ENCODE peak calls at places on chromosomes 6 and 20, in four cellular contexts. One of them, this sample, is unnamed.
A peak's percentile ranks its signal among the peaks of the same experiment; 100 is the strongest.

GRCh38 chr6:44739163-44739562 is 351.7 kb downstream of the CDC5L start:
- DNase-seq in amniotic epithelial cell: peak; percentile 94
- DNase-seq in C1 segment of cervical spinal cord: no peak
- DNase-seq in MM.1S: no peak
- DNase-seq in this sample: no peak

GRCh38 chr6:11209941-11210340 is 22.5 kb downstream of the NEDD9 start:
- DNase-seq in amniotic epithelial cell: peak; percentile 60
- DNase-seq in C1 segment of cervical spinal cord: no peak
- DNase-seq in MM.1S: no peak
- DNase-seq in this sample: no peak

GRCh38 chr6:170444811-170445211 is 108.3 kb downstream of the PSMB1 start:
- DNase-seq in amniotic epithelial cell: no peak
- DNase-seq in C1 segment of cervical spinal cord: no peak
- DNase-seq in MM.1S: no peak
- DNase-seq in this sample: no peak

GRCh38 chr6:100307561-100307960 is 157.2 kb downstream of the SIM1 start:
- DNase-seq in amniotic epithelial cell: no peak
- DNase-seq in C1 segment of cervical spinal cord: no peak
- DNase-seq in MM.1S: no peak
- DNase-seq in this sample: no peak

GRCh38 chr6:116251568-116252384 is 2.1 kb downstream of the TSPYL4 start:
- DNase-seq in amniotic epithelial cell: peak; percentile 58
- DNase-seq in C1 segment of cervical spinal cord: no peak
- DNase-seq in MM.1S: no peak
- DNase-seq in this sample: no peak

GRCh38 chr20:45826381-45827019 is 612 bp downstream of the TNNC2 start:
- DNase-seq in amniotic epithelial cell: peak; percentile 85
- DNase-seq in C1 segment of cervical spinal cord: no peak
- DNase-seq in MM.1S: no peak
- DNase-seq in this sample: no peak

GRCh38 chr20:44448753-44449546 is 26.7 kb upstream of the TTPAL start:
- DNase-seq in amniotic epithelial cell: peak; percentile 36
- DNase-seq in C1 segment of cervical spinal cord: no peak
- DNase-seq in MM.1S: peak; percentile 49
- DNase-seq in this sample: peak; percentile 16

GRCh38 chr6:3808759-3809514 is 40.2 kb upstream of the FAM50B start:
- DNase-seq in amniotic epithelial cell: peak; percentile 77
- DNase-seq in C1 segment of cervical spinal cord: no peak
- DNase-seq in MM.1S: no peak
- DNase-seq in this sample: no peak

GRCh38 chr6:108667984-108668383 is 107.3 kb downstream of the FOXO3 start:
- DNase-seq in amniotic epithelial cell: peak; percentile 80
- DNase-seq in C1 segment of cervical spinal cord: no peak
- DNase-seq in MM.1S: peak; percentile 31
- DNase-seq in this sample: no peak

GRCh38 chr6:4606016-4606415 is 170.2 kb upstream of the CDYL start:
- DNase-seq in amniotic epithelial cell: no peak
- DNase-seq in C1 segment of cervical spinal cord: no peak
- DNase-seq in MM.1S: no peak
- DNase-seq in this sample: no peak

GRCh38 chr6:40474937-40475336 is 112.2 kb downstream of the LRFN2 start:
- DNase-seq in amniotic epithelial cell: no peak
- DNase-seq in C1 segment of cervical spinal cord: no peak
- DNase-seq in MM.1S: no peak
- DNase-seq in this sample: no peak

GRCh38 chr6:139498715-139499114 is 124.3 kb upstream of the CITED2 start:
- DNase-seq in amniotic epithelial cell: no peak
- DNase-seq in C1 segment of cervical spinal cord: no peak
- DNase-seq in MM.1S: no peak
- DNase-seq in this sample: no peak

GRCh38 chr20:47802975-47803374 is 17.7 kb upstream of the SULF2 start:
- DNase-seq in amniotic epithelial cell: no peak
- DNase-seq in C1 segment of cervical spinal cord: no peak
- DNase-seq in MM.1S: no peak
- DNase-seq in this sample: no peak

GRCh38 chr20:3667434-3668037 is 4.3 kb upstream of the GFRA4 start:
- DNase-seq in amniotic epithelial cell: no peak
- DNase-seq in C1 segment of cervical spinal cord: no peak
- DNase-seq in MM.1S: no peak
- DNase-seq in this sample: no peak

GRCh38 chr6:113402541-113402940 is 454.6 kb upstream of the MARCKS start:
- DNase-seq in amniotic epithelial cell: no peak
- DNase-seq in C1 segment of cervical spinal cord: no peak
- DNase-seq in MM.1S: no peak
- DNase-seq in this sample: no peak

GRCh38 chr20:17875106-17875980 is 93.3 kb downstream of the SNX5 start:
- DNase-seq in amniotic epithelial cell: peak; percentile 91
- DNase-seq in C1 segment of cervical spinal cord: no peak
- DNase-seq in MM.1S: no peak
- DNase-seq in this sample: no peak

GRCh38 chr6:105771313-105771970 is 314.7 kb upstream of the PRDM1 start:
- DNase-seq in amniotic epithelial cell: no peak
- DNase-seq in C1 segment of cervical spinal cord: no peak
- DNase-seq in MM.1S: no peak
- DNase-seq in this sample: no peak

GRCh38 chr6:24930386-24930785 is 5.4 kb downstream of the RIPOR2 start:
- DNase-seq in amniotic epithelial cell: peak; percentile 45
- DNase-seq in C1 segment of cervical spinal cord: no peak
- DNase-seq in MM.1S: no peak
- DNase-seq in this sample: no peak

GRCh38 chr6:143149771-143150170 is 89.1 kb downstream of the AIG1 start:
- DNase-seq in amniotic epithelial cell: no peak
- DNase-seq in C1 segment of cervical spinal cord: no peak
- DNase-seq in MM.1S: no peak
- DNase-seq in this sample: no peak

GRCh38 chr20:8386991-8387390 is 254.9 kb downstream of the PLCB1 start:
- DNase-seq in amniotic epithelial cell: no peak
- DNase-seq in C1 segment of cervical spinal cord: no peak
- DNase-seq in MM.1S: no peak
- DNase-seq in this sample: no peak

GRCh38 chr6:117810269-117810668 is 96.8 kb upstream of the SLC35F1 start:
- DNase-seq in amniotic epithelial cell: no peak
- DNase-seq in C1 segment of cervical spinal cord: no peak
- DNase-seq in MM.1S: no peak
- DNase-seq in this sample: no peak

GRCh38 chr20:24545168-24545567 is 75.7 kb downstream of the SYNDIG1 start:
- DNase-seq in amniotic epithelial cell: no peak
- DNase-seq in C1 segment of cervical spinal cord: no peak
- DNase-seq in MM.1S: no peak
- DNase-seq in this sample: no peak

GRCh38 chr20:52142801-52143200 is 48.8 kb downstream of the ZFP64 start:
- DNase-seq in amniotic epithelial cell: no peak
- DNase-seq in C1 segment of cervical spinal cord: no peak
- DNase-seq in MM.1S: peak; percentile 63
- DNase-seq in this sample: no peak

GRCh38 chr6:158817298-158818007 is 1.7 kb downstream of the EZR start:
- DNase-seq in amniotic epithelial cell: peak; percentile 69
- DNase-seq in C1 segment of cervical spinal cord: no peak
- DNase-seq in MM.1S: peak; percentile 28
- DNase-seq in this sample: no peak

GRCh38 chr6:89582669-89583325 is 55.8 kb downstream of the LYRM2 start:
- DNase-seq in amniotic epithelial cell: no peak
- DNase-seq in C1 segment of cervical spinal cord: no peak
- DNase-seq in MM.1S: no peak
- DNase-seq in this sample: no peak

GRCh38 chr20:57278457-57278856 is 12.0 kb upstream of the BMP7 start:
- DNase-seq in amniotic epithelial cell: no peak
- DNase-seq in C1 segment of cervical spinal cord: no peak
- DNase-seq in MM.1S: no peak
- DNase-seq in this sample: no peak

GRCh38 chr6:43728586-43728985 is 41.0 kb upstream of the MRPS18A start:
- DNase-seq in amniotic epithelial cell: no peak
- DNase-seq in C1 segment of cervical spinal cord: no peak
- DNase-seq in MM.1S: no peak
- DNase-seq in this sample: no peak

GRCh38 chr6:100057941-100058340 is 63.9 kb upstream of the MCHR2 start:
- DNase-seq in amniotic epithelial cell: no peak
- DNase-seq in C1 segment of cervical spinal cord: no peak
- DNase-seq in MM.1S: no peak
- DNase-seq in this sample: no peak

GRCh38 chr6:22356362-22356940 is 59.6 kb upstream of the PRL start:
- DNase-seq in amniotic epithelial cell: no peak
- DNase-seq in C1 segment of cervical spinal cord: no peak
- DNase-seq in MM.1S: no peak
- DNase-seq in this sample: no peak

GRCh38 chr6:15358579-15359327 is 112.9 kb downstream of the JARID2 start:
- DNase-seq in amniotic epithelial cell: peak; percentile 89
- DNase-seq in C1 segment of cervical spinal cord: no peak
- DNase-seq in MM.1S: no peak
- DNase-seq in this sample: peak; percentile 54